ENCODE peak calls at places on chromosomes 5 and 9, in ten cellular contexts. One of them, this sample, is unnamed. For H3K36me3 and H3K4me1, the result is how much of the 10 kb centered on the place peaks cover.

GRCh38 chr9:34862043-34862442 is 96.0 kb upstream of the PHF24 start:
- DNase-seq in CD8-positive, alpha-beta T cell: no peak
- DNase-seq in GM23338: no peak
- DNase-seq in spleen: no peak
- DNase-seq in adipocyte: no peak
- DNase-seq in naive thymus-derived CD4-positive, alpha-beta T cell: no peak
- DNase-seq in tibial nerve: no peak
- DNase-seq in mucosa of descending colon: no peak
- DNase-seq in effector memory CD4-positive, alpha-beta T cell: no peak
- DNase-seq in hepatocyte: no peak
- DNase-seq in this sample: no peak

GRCh38 chr9:105047652-105048031 is 119.7 kb upstream of the ABCA1 start:
- DNase-seq in CD8-positive, alpha-beta T cell: no peak
- DNase-seq in GM23338: no peak
- DNase-seq in spleen: no peak
- DNase-seq in adipocyte: no peak
- DNase-seq in naive thymus-derived CD4-positive, alpha-beta T cell: no peak
- DNase-seq in tibial nerve: no peak
- DNase-seq in mucosa of descending colon: no peak
- DNase-seq in effector memory CD4-positive, alpha-beta T cell: no peak
- DNase-seq in hepatocyte: peak
- DNase-seq in this sample: no peak

GRCh38 chr9:108724669-108725068 is 131.1 kb downstream of the ACTL7B start:
- DNase-seq in CD8-positive, alpha-beta T cell: no peak
- DNase-seq in GM23338: no peak
- DNase-seq in spleen: no peak
- DNase-seq in adipocyte: peak
- DNase-seq in naive thymus-derived CD4-positive, alpha-beta T cell: no peak
- DNase-seq in tibial nerve: no peak
- DNase-seq in mucosa of descending colon: no peak
- DNase-seq in effector memory CD4-positive, alpha-beta T cell: no peak
- DNase-seq in hepatocyte: peak
- DNase-seq in this sample: no peak

GRCh38 chr5:107812570-107813141 is 141.9 kb upstream of the EFNA5 start:
- DNase-seq in CD8-positive, alpha-beta T cell: no peak
- DNase-seq in GM23338: no peak
- DNase-seq in spleen: no peak
- DNase-seq in adipocyte: peak
- DNase-seq in naive thymus-derived CD4-positive, alpha-beta T cell: no peak
- DNase-seq in tibial nerve: no peak
- DNase-seq in mucosa of descending colon: no peak
- DNase-seq in effector memory CD4-positive, alpha-beta T cell: no peak
- DNase-seq in hepatocyte: no peak
- DNase-seq in this sample: no peak

GRCh38 chr5:151284392-151284967 is 19.1 kb downstream of the SLC36A3 start:
- DNase-seq in CD8-positive, alpha-beta T cell: no peak
- DNase-seq in GM23338: peak
- DNase-seq in spleen: no peak
- DNase-seq in adipocyte: no peak
- DNase-seq in naive thymus-derived CD4-positive, alpha-beta T cell: no peak
- DNase-seq in tibial nerve: no peak
- DNase-seq in mucosa of descending colon: no peak
- DNase-seq in effector memory CD4-positive, alpha-beta T cell: no peak
- DNase-seq in hepatocyte: no peak
- DNase-seq in this sample: no peak

GRCh38 chr5:142884029-142884428 is 113.9 kb downstream of the ARHGAP26 start:
- DNase-seq in CD8-positive, alpha-beta T cell: no peak
- DNase-seq in GM23338: no peak
- DNase-seq in spleen: no peak
- DNase-seq in adipocyte: no peak
- DNase-seq in naive thymus-derived CD4-positive, alpha-beta T cell: no peak
- DNase-seq in tibial nerve: no peak
- DNase-seq in mucosa of descending colon: no peak
- DNase-seq in effector memory CD4-positive, alpha-beta T cell: no peak
- DNase-seq in hepatocyte: no peak
- DNase-seq in this sample: no peak

GRCh38 chr9:27247756-27248155 is 49.2 kb downstream of the EQTN start:
- DNase-seq in CD8-positive, alpha-beta T cell: no peak
- DNase-seq in GM23338: peak
- DNase-seq in spleen: no peak
- DNase-seq in adipocyte: peak
- DNase-seq in naive thymus-derived CD4-positive, alpha-beta T cell: no peak
- DNase-seq in tibial nerve: peak
- DNase-seq in mucosa of descending colon: peak
- DNase-seq in effector memory CD4-positive, alpha-beta T cell: no peak
- DNase-seq in hepatocyte: peak
- DNase-seq in this sample: peak

GRCh38 chr9:70594546-70594945 is 180.1 kb upstream of the KLF9 start:
- DNase-seq in CD8-positive, alpha-beta T cell: no peak
- DNase-seq in GM23338: no peak
- DNase-seq in spleen: no peak
- DNase-seq in adipocyte: peak
- DNase-seq in naive thymus-derived CD4-positive, alpha-beta T cell: no peak
- DNase-seq in tibial nerve: no peak
- DNase-seq in mucosa of descending colon: no peak
- DNase-seq in effector memory CD4-positive, alpha-beta T cell: no peak
- DNase-seq in hepatocyte: no peak
- DNase-seq in this sample: no peak

GRCh38 chr5:113447651-113448050 is 12.9 kb upstream of the TSSK1B start:
- DNase-seq in CD8-positive, alpha-beta T cell: no peak
- DNase-seq in GM23338: peak
- DNase-seq in spleen: no peak
- DNase-seq in adipocyte: no peak
- DNase-seq in naive thymus-derived CD4-positive, alpha-beta T cell: no peak
- DNase-seq in tibial nerve: no peak
- DNase-seq in mucosa of descending colon: no peak
- DNase-seq in effector memory CD4-positive, alpha-beta T cell: no peak
- DNase-seq in hepatocyte: no peak
- DNase-seq in this sample: no peak

GRCh38 chr5:91079037-91079436 is 304.1 kb downstream of the ARRDC3 start:
- DNase-seq in CD8-positive, alpha-beta T cell: no peak
- DNase-seq in GM23338: no peak
- DNase-seq in spleen: no peak
- DNase-seq in adipocyte: peak
- DNase-seq in naive thymus-derived CD4-positive, alpha-beta T cell: no peak
- DNase-seq in tibial nerve: no peak
- DNase-seq in mucosa of descending colon: no peak
- DNase-seq in effector memory CD4-positive, alpha-beta T cell: no peak
- DNase-seq in hepatocyte: no peak
- DNase-seq in this sample: no peak

GRCh38 chr9:98801562-98801961 is 5.2 kb upstream of the ANKS6 start:
- DNase-seq in CD8-positive, alpha-beta T cell: no peak
- DNase-seq in GM23338: no peak
- DNase-seq in spleen: no peak
- DNase-seq in adipocyte: no peak
- DNase-seq in naive thymus-derived CD4-positive, alpha-beta T cell: no peak
- DNase-seq in tibial nerve: no peak
- DNase-seq in mucosa of descending colon: no peak
- DNase-seq in effector memory CD4-positive, alpha-beta T cell: no peak
- DNase-seq in hepatocyte: no peak
- DNase-seq in this sample: no peak

GRCh38 chr9:120861935-120862334 is 15.1 kb downstream of the PHF19 start:
- DNase-seq in CD8-positive, alpha-beta T cell: no peak
- DNase-seq in GM23338: no peak
- DNase-seq in spleen: no peak
- DNase-seq in adipocyte: no peak
- DNase-seq in naive thymus-derived CD4-positive, alpha-beta T cell: no peak
- DNase-seq in tibial nerve: no peak
- DNase-seq in mucosa of descending colon: no peak
- DNase-seq in effector memory CD4-positive, alpha-beta T cell: no peak
- DNase-seq in hepatocyte: no peak
- DNase-seq in this sample: no peak
- H3K36me3 ChIP-seq in CD8-positive, alpha-beta T cell: half or more
- H3K36me3 ChIP-seq in GM23338: under half
- H3K36me3 ChIP-seq in spleen: half or more
- H3K36me3 ChIP-seq in adipocyte: under half
- H3K36me3 ChIP-seq in naive thymus-derived CD4-positive, alpha-beta T cell: half or more
- H3K36me3 ChIP-seq in tibial nerve: under half
- H3K36me3 ChIP-seq in mucosa of descending colon: under half
- H3K36me3 ChIP-seq in effector memory CD4-positive, alpha-beta T cell: half or more
- H3K36me3 ChIP-seq in hepatocyte: under half
- H3K36me3 ChIP-seq in this sample: under half

GRCh38 chr9:74497750-74498615 is 848 bp downstream of the RORB start:
- DNase-seq in CD8-positive, alpha-beta T cell: no peak
- DNase-seq in GM23338: peak
- DNase-seq in spleen: peak
- DNase-seq in adipocyte: peak
- DNase-seq in naive thymus-derived CD4-positive, alpha-beta T cell: no peak
- DNase-seq in tibial nerve: no peak
- DNase-seq in mucosa of descending colon: peak
- DNase-seq in effector memory CD4-positive, alpha-beta T cell: no peak
- DNase-seq in hepatocyte: peak
- DNase-seq in this sample: no peak
- H3K4me3 ChIP-seq in CD8-positive, alpha-beta T cell: peak
- H3K4me3 ChIP-seq in GM23338: peak
- H3K4me3 ChIP-seq in spleen: peak
- H3K4me3 ChIP-seq in adipocyte: peak
- H3K4me3 ChIP-seq in naive thymus-derived CD4-positive, alpha-beta T cell: peak
- H3K4me3 ChIP-seq in tibial nerve: peak
- H3K4me3 ChIP-seq in mucosa of descending colon: no peak
- H3K4me3 ChIP-seq in effector memory CD4-positive, alpha-beta T cell: peak
- H3K4me3 ChIP-seq in hepatocyte: peak
- H3K4me3 ChIP-seq in this sample: peak

GRCh38 chr5:169294621-169295020 is 6.3 kb downstream of the SLIT3 start:
- DNase-seq in CD8-positive, alpha-beta T cell: no peak
- DNase-seq in GM23338: no peak
- DNase-seq in spleen: no peak
- DNase-seq in adipocyte: no peak
- DNase-seq in naive thymus-derived CD4-positive, alpha-beta T cell: no peak
- DNase-seq in tibial nerve: no peak
- DNase-seq in mucosa of descending colon: no peak
- DNase-seq in effector memory CD4-positive, alpha-beta T cell: no peak
- DNase-seq in hepatocyte: no peak
- DNase-seq in this sample: no peak
- H3K4me1 ChIP-seq in CD8-positive, alpha-beta T cell: under half
- H3K4me1 ChIP-seq in GM23338: under half
- H3K4me1 ChIP-seq in spleen: under half
- H3K4me1 ChIP-seq in adipocyte: under half
- H3K4me1 ChIP-seq in naive thymus-derived CD4-positive, alpha-beta T cell: under half
- H3K4me1 ChIP-seq in tibial nerve: under half
- H3K4me1 ChIP-seq in mucosa of descending colon: under half
- H3K4me1 ChIP-seq in effector memory CD4-positive, alpha-beta T cell: under half
- H3K4me1 ChIP-seq in hepatocyte: under half
- H3K4me1 ChIP-seq in this sample: under half

DNA sequence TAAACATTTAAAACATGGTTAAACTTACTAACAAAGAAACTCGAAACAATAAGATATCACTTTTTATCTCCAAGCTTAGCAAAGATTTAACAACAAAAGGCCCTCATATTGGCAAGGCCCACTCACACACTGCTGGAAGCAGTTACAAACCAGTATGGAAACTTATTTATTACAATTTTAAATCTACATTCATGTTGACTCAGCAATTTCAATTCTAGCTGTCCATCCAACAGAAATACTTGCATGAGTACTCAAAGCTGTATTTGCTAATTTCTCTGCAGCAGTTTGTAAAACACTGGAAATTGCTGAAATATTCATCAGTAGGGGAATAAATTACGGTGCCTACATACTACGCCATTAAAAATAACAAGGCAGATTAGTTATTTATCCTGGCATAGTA is 2.8 kb upstream of the DNAJA1 start:
- DNase-seq in CD8-positive, alpha-beta T cell: no peak
- DNase-seq in GM23338: no peak
- DNase-seq in spleen: no peak
- DNase-seq in adipocyte: no peak
- DNase-seq in naive thymus-derived CD4-positive, alpha-beta T cell: no peak
- DNase-seq in tibial nerve: no peak
- DNase-seq in mucosa of descending colon: no peak
- DNase-seq in effector memory CD4-positive, alpha-beta T cell: no peak
- DNase-seq in hepatocyte: no peak
- DNase-seq in this sample: no peak
- H3K36me3 ChIP-seq in CD8-positive, alpha-beta T cell: under half
- H3K36me3 ChIP-seq in GM23338: under half
- H3K36me3 ChIP-seq in spleen: under half
- H3K36me3 ChIP-seq in adipocyte: under half
- H3K36me3 ChIP-seq in naive thymus-derived CD4-positive, alpha-beta T cell: under half
- H3K36me3 ChIP-seq in tibial nerve: under half
- H3K36me3 ChIP-seq in mucosa of descending colon: under half
- H3K36me3 ChIP-seq in effector memory CD4-positive, alpha-beta T cell: under half
- H3K36me3 ChIP-seq in hepatocyte: under half
- H3K36me3 ChIP-seq in this sample: under half

DNA sequence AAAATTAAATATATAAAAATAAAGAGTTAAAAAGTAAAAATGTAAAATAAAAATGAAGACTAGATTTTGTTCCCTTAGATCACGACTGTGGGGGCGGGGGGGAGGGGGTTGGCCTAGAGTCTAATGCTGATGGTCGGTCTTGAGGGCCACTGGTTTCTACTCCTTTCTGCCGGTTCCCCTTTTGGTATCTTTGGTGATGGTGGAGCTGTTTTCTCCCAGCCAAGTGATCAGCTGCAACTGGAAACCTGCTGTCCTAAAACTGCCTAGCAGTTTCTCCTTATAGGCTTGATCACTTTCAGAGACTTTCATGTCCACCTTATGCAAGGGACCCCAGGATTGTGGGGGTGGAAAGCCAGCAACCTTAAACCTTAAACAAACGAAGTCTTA is 1.1 kb downstream of the SRD5A1 start:
- DNase-seq in CD8-positive, alpha-beta T cell: no peak
- DNase-seq in GM23338: peak
- DNase-seq in spleen: no peak
- DNase-seq in adipocyte: peak
- DNase-seq in naive thymus-derived CD4-positive, alpha-beta T cell: no peak
- DNase-seq in tibial nerve: no peak
- DNase-seq in mucosa of descending colon: no peak
- DNase-seq in effector memory CD4-positive, alpha-beta T cell: no peak
- DNase-seq in hepatocyte: no peak
- DNase-seq in this sample: no peak
- H3K4me3 ChIP-seq in CD8-positive, alpha-beta T cell: no peak
- H3K4me3 ChIP-seq in GM23338: peak
- H3K4me3 ChIP-seq in spleen: peak
- H3K4me3 ChIP-seq in adipocyte: peak
- H3K4me3 ChIP-seq in naive thymus-derived CD4-positive, alpha-beta T cell: no peak
- H3K4me3 ChIP-seq in tibial nerve: peak
- H3K4me3 ChIP-seq in mucosa of descending colon: no peak
- H3K4me3 ChIP-seq in effector memory CD4-positive, alpha-beta T cell: peak
- H3K4me3 ChIP-seq in hepatocyte: peak
- H3K4me3 ChIP-seq in this sample: no peak

GRCh38 chr5:172661536-172661935 is 20.5 kb downstream of the NEURL1B start:
- DNase-seq in CD8-positive, alpha-beta T cell: no peak
- DNase-seq in GM23338: no peak
- DNase-seq in spleen: peak
- DNase-seq in adipocyte: no peak
- DNase-seq in naive thymus-derived CD4-positive, alpha-beta T cell: no peak
- DNase-seq in tibial nerve: no peak
- DNase-seq in mucosa of descending colon: no peak
- DNase-seq in effector memory CD4-positive, alpha-beta T cell: no peak
- DNase-seq in hepatocyte: no peak
- DNase-seq in this sample: no peak
- H3K4me1 ChIP-seq in CD8-positive, alpha-beta T cell: under half
- H3K4me1 ChIP-seq in GM23338: under half
- H3K4me1 ChIP-seq in spleen: under half
- H3K4me1 ChIP-seq in adipocyte: under half
- H3K4me1 ChIP-seq in naive thymus-derived CD4-positive, alpha-beta T cell: under half
- H3K4me1 ChIP-seq in tibial nerve: half or more
- H3K4me1 ChIP-seq in mucosa of descending colon: under half
- H3K4me1 ChIP-seq in effector memory CD4-positive, alpha-beta T cell: under half
- H3K4me1 ChIP-seq in hepatocyte: under half
- H3K4me1 ChIP-seq in this sample: under half

GRCh38 chr9:114367823-114368609 is 19.8 kb downstream of the AKNA start:
- DNase-seq in CD8-positive, alpha-beta T cell: no peak
- DNase-seq in GM23338: no peak
- DNase-seq in spleen: peak
- DNase-seq in adipocyte: no peak
- DNase-seq in naive thymus-derived CD4-positive, alpha-beta T cell: no peak
- DNase-seq in tibial nerve: no peak
- DNase-seq in mucosa of descending colon: no peak
- DNase-seq in effector memory CD4-positive, alpha-beta T cell: no peak
- DNase-seq in hepatocyte: no peak
- DNase-seq in this sample: no peak
- H3K36me3 ChIP-seq in CD8-positive, alpha-beta T cell: half or more
- H3K36me3 ChIP-seq in GM23338: under half
- H3K36me3 ChIP-seq in spleen: half or more
- H3K36me3 ChIP-seq in adipocyte: half or more
- H3K36me3 ChIP-seq in naive thymus-derived CD4-positive, alpha-beta T cell: half or more
- H3K36me3 ChIP-seq in tibial nerve: under half
- H3K36me3 ChIP-seq in mucosa of descending colon: under half
- H3K36me3 ChIP-seq in effector memory CD4-positive, alpha-beta T cell: under half
- H3K36me3 ChIP-seq in hepatocyte: under half
- H3K36me3 ChIP-seq in this sample: under half